ENCODE peak calls at places on chromosomes 12 and 14, in ten cellular contexts. N is AG20443, V is anterior cingulate cortex, U is GM10248, B is GM23338, F is ovary, H is Daoy, D is mesendoderm, M is hypothalamus, Y is nucleus accumbens. T is an unnamed sample.

GRCh38 chr14:22598896-22599244 is 770 bp downstream of the ABHD4 start:
- DNase-seq in N (peak; percentile 71), V (no peak), U (peak; percentile 43), B (peak; percentile 73), F (no peak), H (peak; percentile 67), D (peak; percentile 81), M (no peak), Y (no peak), T (peak; percentile 76)

GRCh38 chr12:6337958-6338406 is 3.9 kb downstream of the TNFRSF1A start:
- DNase-seq in N (no peak), V (no peak), U (no peak), B (no peak), F (no peak), H (no peak), D (peak; percentile 55), M (no peak), Y (no peak), T (no peak)

GRCh38 chr12:98345308-98345876 is 170.0 kb upstream of the TMPO start:
- DNase-seq in N (no peak), V (no peak), U (no peak), B (no peak), F (no peak), H (no peak), D (peak; percentile 74), M (no peak), Y (no peak), T (no peak)

GRCh38 chr14:70714055-70714550 is 72.4 kb downstream of the TTC9 start:
- DNase-seq in N (peak; percentile 56), V (no peak), U (peak; percentile 38), B (peak; percentile 89), F (no peak), H (peak; percentile 76), D (peak; percentile 75), M (no peak), Y (no peak), T (peak; percentile 54)

GRCh38 chr12:20268121-20268732 is 100.1 kb upstream of the PDE3A start:
- DNase-seq in N (no peak), V (no peak), U (no peak), B (peak; percentile 5), F (no peak), H (peak; percentile 17), D (no peak), M (no peak), Y (no peak), T (no peak)

GRCh38 chr14:95994593-95994928 is 44.6 kb upstream of the C14orf132 start:
- DNase-seq in N (no peak), V (no peak), U (no peak), B (no peak), F (no peak), H (no peak), D (no peak), M (no peak), Y (no peak), T (no peak)

GRCh38 chr12:26737487-26738030 is 95.4 kb downstream of the ITPR2 start:
- DNase-seq in N (no peak), V (no peak), U (no peak), B (no peak), F (no peak), H (no peak), D (no peak), M (no peak), Y (no peak), T (no peak)

GRCh38 chr14:76576047-76576741 is 185.1 kb upstream of the VASH1 start:
- DNase-seq in N (no peak), V (no peak), U (no peak), B (no peak), F (no peak), H (peak; percentile 50), D (no peak), M (no peak), Y (no peak), T (peak; percentile 54)

GRCh38 chr12:70543444-70543843 is 93.8 kb downstream of the PTPRB start:
- DNase-seq in N (peak; percentile 82), V (no peak), U (no peak), B (peak; percentile 8), F (no peak), H (peak; percentile 79), D (peak; percentile 46), M (no peak), Y (no peak), T (no peak)

T was measured in body of pancreas.